ENCODE peak calls at places on chromosomes 11 and 22, in eight cellular contexts. G, V, F, U, K, B, C and H are unnamed samples.
A peak's percentile ranks its signal among the peaks of the same experiment; 100 is the strongest.

GRCh38 chr11:91459840-91460239 is 764.8 kb upstream of the FAT3 start:
- DNase-seq in G (peak; percentile 57), V (no peak), F (no peak), U (no peak), K (no peak), B (no peak), C (no peak), H (peak; percentile 64)

GRCh38 chr22:26512149-26512793 is at the start of gene TFIP11:
- DNase-seq in G (peak; percentile 91), V (peak; percentile 90), F (peak; percentile 95), U (peak; percentile 89), K (peak; percentile 95), B (peak; percentile 97), C (peak; percentile 95), H (peak; percentile 82)

GRCh38 chr11:118050208-118050891 is 26.5 kb upstream of the TMPRSS4 start:
- DNase-seq in G (no peak), V (no peak), F (no peak), U (no peak), K (no peak), B (no peak), C (no peak), H (no peak)

GRCh38 chr11:120344302-120345004 is 8.2 kb downstream of the ARHGEF12 start:
- DNase-seq in G (peak; percentile 91), V (no peak), F (no peak), U (no peak), K (peak; percentile 42), B (peak; percentile 51), C (no peak), H (peak; percentile 73)

GRCh38 chr11:45518853-45519545 is 146.4 kb downstream of the CHST1 start:
- DNase-seq in G (no peak), V (no peak), F (no peak), U (no peak), K (no peak), B (no peak), C (no peak), H (no peak)

GRCh38 chr22:37601540-37602442 is 6.8 kb upstream of the GGA1 start:
- DNase-seq in G (peak; percentile 62), V (no peak), F (peak; percentile 42), U (no peak), K (peak; percentile 75), B (peak; percentile 80), C (no peak), H (peak; percentile 92)

GRCh38 chr11:111765984-111766833 is at the start of gene PPP2R1B:
- DNase-seq in G (peak; percentile 83), V (peak; percentile 55), F (peak; percentile 83), U (no peak), K (peak; percentile 77), B (peak; percentile 87), C (peak; percentile 84), H (peak; percentile 74)

GRCh38 chr11:79352304-79352703 is 88.5 kb downstream of the TENM4 start:
- DNase-seq in G (no peak), V (no peak), F (no peak), U (no peak), K (no peak), B (no peak), C (no peak), H (no peak)

GRCh38 chr22:46737976-46738641 is at the start of gene CERK:
- DNase-seq in G (peak; percentile 35), V (peak; percentile 69), F (peak; percentile 73), U (no peak), K (peak; percentile 82), B (peak; percentile 80), C (peak; percentile 90), H (no peak)

DNA sequence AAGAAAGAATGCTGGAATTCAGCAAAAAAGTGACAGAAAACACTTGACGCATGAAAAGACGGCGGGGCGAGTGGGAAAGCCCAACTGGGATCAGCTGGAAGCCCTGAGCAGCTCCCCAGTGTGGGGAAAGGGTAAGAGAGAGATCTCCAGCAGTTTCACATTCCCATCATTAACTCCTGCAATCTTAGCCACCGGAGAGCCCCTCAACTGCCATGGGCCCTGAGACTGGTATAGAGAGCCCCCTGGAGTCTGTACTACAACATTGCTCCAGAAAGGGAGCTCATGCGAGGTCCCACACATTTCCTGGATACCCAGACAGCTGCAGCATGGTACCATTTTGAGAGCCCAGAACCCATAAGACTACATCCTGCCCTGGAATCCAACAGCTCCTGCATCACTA is 31.1 kb downstream of the MRGPRX4 start:
- DNase-seq in G (peak; percentile 12), V (no peak), F (peak; percentile 5), U (no peak), K (peak; percentile 41), B (no peak), C (no peak), H (peak; percentile 10)
- TF ChIP-seq CTCF in G (peak; percentile 53), V (no peak), F (peak; percentile 45), U (no peak), K (peak; percentile 59), B (peak; percentile 9), C (no peak), H (peak; percentile 43)

DNA sequence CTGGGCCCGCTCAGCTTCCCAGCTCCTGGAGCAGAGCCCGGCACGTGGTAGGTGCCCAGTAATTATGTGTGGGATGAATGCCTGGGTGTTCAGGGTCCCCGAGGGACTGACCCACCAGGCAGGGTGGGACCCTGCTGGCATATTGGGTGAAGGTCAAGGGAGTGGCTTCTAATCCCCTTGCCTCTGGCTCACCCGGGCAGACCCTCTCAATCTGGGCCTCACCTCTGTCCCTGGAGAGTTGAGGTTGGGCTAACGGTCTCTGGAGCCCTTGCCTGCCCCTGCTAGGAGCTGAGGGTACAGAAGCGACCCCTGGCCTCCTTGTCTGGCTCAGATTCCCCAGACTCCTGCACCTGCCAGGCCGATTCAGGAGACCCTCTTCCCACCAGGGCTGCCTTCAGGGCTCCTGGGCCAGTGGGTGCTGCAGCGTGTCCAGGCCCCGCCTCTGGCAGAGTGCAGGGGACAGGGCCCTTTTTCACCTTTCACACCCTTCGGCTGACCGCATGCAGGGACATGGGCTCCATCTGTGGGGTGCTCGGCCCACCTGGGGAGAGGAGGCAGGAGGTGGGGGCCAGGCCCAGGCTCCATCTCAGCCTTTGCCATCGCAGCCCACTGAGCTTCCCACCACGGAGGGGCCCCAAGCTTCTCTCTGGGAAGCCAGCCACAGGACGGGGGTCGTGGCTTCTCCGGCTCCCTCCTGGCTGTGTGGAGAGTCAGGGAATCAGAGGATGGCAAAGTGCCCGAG is 3.8 kb upstream of the CTSD start:
- DNase-seq in G (no peak), V (peak; percentile 10), F (no peak), U (no peak), K (no peak), B (no peak), C (peak; percentile 15), H (no peak)
- H3K4me3 ChIP-seq in G (no peak overlapping the region), V (no peak overlapping the region), F (no peak overlapping the region), U (no peak overlapping the region), K (no peak overlapping the region), B (no peak overlapping the region), C (no peak overlapping the region), H (no peak overlapping the region)

GRCh38 chr11:64525711-64526110 is 65.3 kb upstream of the SLC22A12 start:
- DNase-seq in G (no peak), V (no peak), F (no peak), U (no peak), K (no peak), B (no peak), C (no peak), H (no peak)

GRCh38 chr11:64522843-64523242 is 68.2 kb upstream of the SLC22A12 start:
- DNase-seq in G (no peak), V (no peak), F (no peak), U (no peak), K (no peak), B (no peak), C (no peak), H (no peak)

GRCh38 chr11:64526356-64526755 is 64.7 kb upstream of the SLC22A12 start:
- DNase-seq in G (no peak), V (no peak), F (no peak), U (no peak), K (no peak), B (no peak), C (no peak), H (no peak)

GRCh38 chr11:64523456-64524187 is 67.4 kb upstream of the SLC22A12 start:
- DNase-seq in G (no peak), V (no peak), F (no peak), U (no peak), K (no peak), B (no peak), C (no peak), H (no peak)

GRCh38 chr11:64524534-64525042 is 66.4 kb upstream of the SLC22A12 start:
- DNase-seq in G (no peak), V (no peak), F (no peak), U (no peak), K (no peak), B (no peak), C (no peak), H (no peak)
- H3K27me3 ChIP-seq in G (peaks cover 97% of the 10 kb centered on the region), V (peaks cover 25% of the 10 kb centered on the region), F (peaks cover 2% of the 10 kb centered on the region), U (no peaks in the 10 kb centered on the region), K (peaks cover 30% of the 10 kb centered on the region), B (no peaks in the 10 kb centered on the region), C (peaks cover 4% of the 10 kb centered on the region), H (peaks cover 8% of the 10 kb centered on the region)

GRCh38 chr22:35860087-35860733 is 142.5 kb downstream of the APOL5 start:
- DNase-seq in G (no peak), V (no peak), F (no peak), U (no peak), K (no peak), B (no peak), C (no peak), H (peak; percentile 27)
- TF ChIP-seq CTCF in G (no peak), V (no peak), F (no peak), U (no peak), K (no peak), B (no peak), C (no peak), H (no peak)

DNA sequence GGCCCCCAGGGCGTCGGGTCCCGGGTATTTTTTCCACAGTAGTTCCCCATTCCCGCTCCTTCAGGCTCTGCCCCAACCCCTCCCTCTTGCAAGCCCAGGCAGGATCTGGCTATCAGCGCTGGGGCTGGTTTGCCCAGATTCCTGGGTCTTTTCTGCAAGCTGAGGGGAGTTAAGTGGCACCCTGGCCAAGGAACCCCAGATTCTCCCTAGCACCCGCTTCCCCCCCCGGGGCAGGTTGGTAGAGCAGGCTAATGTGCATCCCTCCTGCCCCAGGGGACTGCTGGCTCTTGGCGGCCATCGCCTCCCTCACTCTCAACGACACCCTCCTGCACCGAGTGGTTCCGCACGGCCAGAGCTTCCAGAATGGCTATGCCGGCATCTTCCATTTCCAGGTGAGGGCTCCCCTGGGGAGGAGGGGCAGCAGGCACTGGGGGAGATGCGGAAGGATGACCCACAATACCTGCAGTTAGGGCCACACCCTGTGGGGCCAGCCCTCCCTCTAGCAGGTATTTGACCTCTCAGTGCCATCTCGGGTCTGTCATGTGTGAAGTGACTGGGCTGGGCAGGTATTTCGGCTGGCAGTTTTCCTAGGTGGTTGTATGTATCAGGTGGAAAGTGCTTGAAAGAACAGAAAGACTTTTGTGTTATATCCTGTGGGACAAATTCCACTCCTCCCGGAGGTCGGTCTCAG is 1.6 kb downstream of the CAPN1 start:
- DNase-seq in G (peak; percentile 95), V (no peak), F (no peak), U (no peak), K (no peak), B (peak; percentile 44), C (no peak), H (peak; percentile 79)
- H3K4me3 ChIP-seq in G (peak overlapping the region; percentile 92), V (no peak overlapping the region), F (no peak overlapping the region), U (peak overlapping the region; percentile 96), K (no peak overlapping the region), B (peak overlapping the region; percentile 94), C (no peak overlapping the region), H (peak overlapping the region; percentile 88)

GRCh38 chr22:19526702-19527111 is 2.5 kb upstream of the CLDN5 start:
- DNase-seq in G (no peak), V (no peak), F (no peak), U (no peak), K (no peak), B (no peak), C (no peak), H (no peak)
- H3K27me3 ChIP-seq in G (no peaks in the 10 kb centered on the region), V (peaks cover 26% of the 10 kb centered on the region), F (no peaks in the 10 kb centered on the region), U (no peaks in the 10 kb centered on the region), K (peaks cover 47% of the 10 kb centered on the region), B (peaks cover 30% of the 10 kb centered on the region), C (peaks cover 20% of the 10 kb centered on the region), H (peaks cover 13% of the 10 kb centered on the region)